ENCODE peak calls at places on chromosomes 11 and 22, in eight cellular contexts. E, S, Y, L, Z, P, W and X are unnamed samples.

GRCh38 chr22:19571207-19571795 is 47.1 kb upstream of the CLDN5 start:
- DNase-seq in E (no peak), S (peak), Y (no peak), L (no peak), Z (no peak), P (no peak), W (no peak), X (no peak)

GRCh38 chr22:19709063-19709769 is 5.1 kb upstream of the SEPTIN5 start:
- DNase-seq in E (peak), S (no peak), Y (no peak), L (no peak), Z (no peak), P (no peak), W (no peak), X (no peak)

GRCh38 chr11:43245471-43245870 is 66.3 kb upstream of the API5 start:
- DNase-seq in E (no peak), S (no peak), Y (no peak), L (no peak), Z (no peak), P (no peak), W (no peak), X (no peak)

GRCh38 chr22:45932066-45932465 is 44.9 kb downstream of the WNT7B start:
- DNase-seq in E (peak), S (no peak), Y (no peak), L (no peak), Z (no peak), P (no peak), W (no peak), X (no peak)

GRCh38 chr22:45101828-45102227 is 61.9 kb upstream of the NUP50 start:
- DNase-seq in E (peak), S (peak), Y (peak), L (peak), Z (no peak), P (no peak), W (peak), X (no peak)

GRCh38 chr11:77416357-77416756 is 57.5 kb downstream of the PAK1 start:
- DNase-seq in E (no peak), S (no peak), Y (no peak), L (no peak), Z (no peak), P (no peak), W (no peak), X (no peak)

GRCh38 chr11:75450826-75451783 is 18.1 kb upstream of the KLHL35 start:
- DNase-seq in E (peak), S (peak), Y (no peak), L (no peak), Z (no peak), P (no peak), W (no peak), X (no peak)

GRCh38 chr22:33300165-33300564 is 242.0 kb upstream of the SYN3 start:
- DNase-seq in E (no peak), S (no peak), Y (no peak), L (no peak), Z (no peak), P (no peak), W (no peak), X (no peak)

GRCh38 chr11:33622231-33622630 is 78.4 kb downstream of the C11orf91 start:
- DNase-seq in E (no peak), S (no peak), Y (no peak), L (no peak), Z (no peak), P (no peak), W (no peak), X (no peak)

GRCh38 chr11:2870460-2870859 is 15.1 kb downstream of the CDKN1C start:
- DNase-seq in E (peak), S (no peak), Y (no peak), L (no peak), Z (no peak), P (no peak), W (no peak), X (no peak)

GRCh38 chr11:3223932-3224729 is 5.5 kb upstream of the MRGPRG start:
- DNase-seq in E (no peak), S (peak), Y (no peak), L (no peak), Z (no peak), P (no peak), W (no peak), X (no peak)

GRCh38 chr11:92140021-92140420 is 84.6 kb upstream of the FAT3 start:
- DNase-seq in E (no peak), S (no peak), Y (no peak), L (no peak), Z (no peak), P (no peak), W (no peak), X (no peak)

GRCh38 chr11:61041755-61042518 is 60.4 kb upstream of the CD5 start:
- DNase-seq in E (no peak), S (no peak), Y (peak), L (no peak), Z (no peak), P (no peak), W (no peak), X (no peak)

GRCh38 chr11:2465201-2466068 is 20.6 kb downstream of the KCNQ1 start:
- DNase-seq in E (no peak), S (no peak), Y (no peak), L (no peak), Z (no peak), P (no peak), W (no peak), X (no peak)

GRCh38 chr11:121524233-121524631 is 71.5 kb upstream of the SORL1-AS1 start:
- DNase-seq in E (no peak), S (no peak), Y (no peak), L (no peak), Z (no peak), P (no peak), W (no peak), X (no peak)

GRCh38 chr22:40400173-40400572 is 29.8 kb downstream of the SGSM3 start:
- DNase-seq in E (peak), S (no peak), Y (no peak), L (no peak), Z (no peak), P (no peak), W (no peak), X (no peak)

GRCh38 chr11:27201454-27202302 is 161.1 kb downstream of the BBOX1 start:
- DNase-seq in E (peak), S (peak), Y (peak), L (peak), Z (no peak), P (peak), W (peak), X (no peak)

GRCh38 chr11:85627332-85627997 is at the start of gene DLG2:
- DNase-seq in E (peak), S (no peak), Y (no peak), L (peak), Z (no peak), P (no peak), W (no peak), X (peak)

GRCh38 chr11:76699461-76700091 is 29.0 kb upstream of the LRRC32 start:
- DNase-seq in E (peak), S (peak), Y (no peak), L (no peak), Z (no peak), P (no peak), W (no peak), X (no peak)

GRCh38 chr11:75503531-75504099 is 22.1 kb downstream of the GDPD5 start:
- DNase-seq in E (no peak), S (no peak), Y (no peak), L (no peak), Z (no peak), P (no peak), W (no peak), X (no peak)

GRCh38 chr22:39003165-39003638 is 10.9 kb upstream of the APOBEC3C start:
- DNase-seq in E (peak), S (peak), Y (peak), L (peak), Z (peak), P (peak), W (peak), X (peak)

GRCh38 chr11:82261367-82261766 is 472.3 kb downstream of the FAM181B start:
- DNase-seq in E (no peak), S (no peak), Y (no peak), L (no peak), Z (no peak), P (no peak), W (no peak), X (no peak)

GRCh38 chr11:114197799-114198500 is 98.2 kb upstream of the NNMT start:
- DNase-seq in E (no peak), S (no peak), Y (peak), L (peak), Z (no peak), P (no peak), W (peak), X (no peak)

GRCh38 chr11:117226388-117227385 is 5.2 kb downstream of the PCSK7 start:
- DNase-seq in E (peak), S (peak), Y (no peak), L (peak), Z (peak), P (no peak), W (peak), X (no peak)

GRCh38 chr22:42670921-42671709 is 21.9 kb upstream of the CYB5R3 start:
- DNase-seq in E (no peak), S (no peak), Y (no peak), L (no peak), Z (no peak), P (no peak), W (no peak), X (no peak)

GRCh38 chr11:44729718-44730117 is 3.0 kb downstream of the TSPAN18 start:
- DNase-seq in E (peak), S (no peak), Y (no peak), L (no peak), Z (no peak), P (no peak), W (no peak), X (no peak)

GRCh38 chr11:11218287-11218986 is 134.6 kb downstream of the CSNK2A3 start:
- DNase-seq in E (no peak), S (no peak), Y (no peak), L (no peak), Z (no peak), P (no peak), W (no peak), X (no peak)

GRCh38 chr11:76856571-76856970 is 4.1 kb upstream of the ACER3 start:
- DNase-seq in E (no peak), S (no peak), Y (no peak), L (no peak), Z (no peak), P (no peak), W (no peak), X (no peak)

GRCh38 chr22:17922925-17923898 is 101.1 kb downstream of the MICAL3 start:
- DNase-seq in E (no peak), S (no peak), Y (peak), L (peak), Z (no peak), P (no peak), W (no peak), X (no peak)

GRCh38 chr11:34997872-34998548 is 81.6 kb downstream of the PDHX start:
- DNase-seq in E (peak), S (no peak), Y (no peak), L (peak), Z (no peak), P (no peak), W (no peak), X (no peak)

GRCh38 chr11:75969626-75970308 is 154.8 kb downstream of the UVRAG start:
- DNase-seq in E (no peak), S (no peak), Y (no peak), L (peak), Z (no peak), P (no peak), W (no peak), X (no peak)

GRCh38 chr11:69752890-69753289 is 22.3 kb downstream of the FGF4 start:
- DNase-seq in E (no peak), S (no peak), Y (no peak), L (no peak), Z (no peak), P (no peak), W (no peak), X (no peak)

GRCh38 chr11:1470681-1471611 is 15.6 kb downstream of the MOB2 start:
- DNase-seq in E (no peak), S (no peak), Y (no peak), L (no peak), Z (no peak), P (no peak), W (no peak), X (no peak)

GRCh38 chr11:57804466-57804865 is 42.9 kb downstream of the CTNND1 start:
- DNase-seq in E (no peak), S (no peak), Y (no peak), L (no peak), Z (no peak), P (no peak), W (no peak), X (no peak)

GRCh38 chr11:64868904-64869570 is 9.4 kb downstream of the EHD1 start:
- DNase-seq in E (no peak), S (no peak), Y (peak), L (peak), Z (no peak), P (no peak), W (no peak), X (no peak)

DNA sequence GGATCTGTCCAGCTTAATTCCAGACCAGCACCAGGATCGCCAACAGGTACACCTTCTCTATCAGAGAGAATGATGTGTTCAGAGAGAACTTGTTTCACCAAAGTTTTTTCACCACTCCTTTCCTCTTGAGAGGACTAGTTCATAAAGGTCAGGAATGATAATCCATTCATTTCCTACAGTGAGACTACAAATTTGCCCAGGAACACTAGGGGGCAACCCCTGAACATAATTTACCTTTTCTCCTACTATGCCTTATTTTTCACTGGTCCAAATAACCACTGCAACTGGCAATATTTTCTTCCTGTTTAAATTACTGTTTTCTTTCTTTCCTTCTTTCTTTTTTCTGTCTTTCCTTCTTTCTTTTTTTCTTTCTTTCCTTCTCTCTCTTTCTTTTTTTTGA is 22.5 kb downstream of the CAVIN3 start:
- DNase-seq in E (no peak), S (no peak), Y (no peak), L (no peak), Z (no peak), P (no peak), W (no peak), X (no peak)
- TF ChIP-seq CTCF in E (peak), S (peak), Y (no peak), L (peak), Z (peak), P (peak), W (no peak), X (no peak)

GRCh38 chr11:40338739-40339138 is 1120.7 kb downstream of the LRRC4C start:
- DNase-seq in E (no peak), S (no peak), Y (no peak), L (peak), Z (no peak), P (no peak), W (no peak), X (no peak)
- TF ChIP-seq CTCF in E (no peak), S (no peak), Y (no peak), L (peak), Z (no peak), P (no peak), W (no peak), X (no peak)

GRCh38 chr22:27409299-27409698 is 392.3 kb downstream of the MN1 start:
- DNase-seq in E (peak), S (no peak), Y (no peak), L (no peak), Z (no peak), P (no peak), W (no peak), X (no peak)

GRCh38 chr22:27408068-27408467 is 393.5 kb downstream of the MN1 start:
- DNase-seq in E (peak), S (no peak), Y (no peak), L (no peak), Z (no peak), P (no peak), W (no peak), X (no peak)

GRCh38 chr22:27406389-27406861 is 395.1 kb downstream of the MN1 start:
- DNase-seq in E (no peak), S (no peak), Y (no peak), L (no peak), Z (no peak), P (no peak), W (no peak), X (no peak)

GRCh38 chr22:27407369-27407985 is 394.1 kb downstream of the MN1 start:
- DNase-seq in E (no peak), S (no peak), Y (no peak), L (no peak), Z (no peak), P (no peak), W (no peak), X (no peak)

DNA sequence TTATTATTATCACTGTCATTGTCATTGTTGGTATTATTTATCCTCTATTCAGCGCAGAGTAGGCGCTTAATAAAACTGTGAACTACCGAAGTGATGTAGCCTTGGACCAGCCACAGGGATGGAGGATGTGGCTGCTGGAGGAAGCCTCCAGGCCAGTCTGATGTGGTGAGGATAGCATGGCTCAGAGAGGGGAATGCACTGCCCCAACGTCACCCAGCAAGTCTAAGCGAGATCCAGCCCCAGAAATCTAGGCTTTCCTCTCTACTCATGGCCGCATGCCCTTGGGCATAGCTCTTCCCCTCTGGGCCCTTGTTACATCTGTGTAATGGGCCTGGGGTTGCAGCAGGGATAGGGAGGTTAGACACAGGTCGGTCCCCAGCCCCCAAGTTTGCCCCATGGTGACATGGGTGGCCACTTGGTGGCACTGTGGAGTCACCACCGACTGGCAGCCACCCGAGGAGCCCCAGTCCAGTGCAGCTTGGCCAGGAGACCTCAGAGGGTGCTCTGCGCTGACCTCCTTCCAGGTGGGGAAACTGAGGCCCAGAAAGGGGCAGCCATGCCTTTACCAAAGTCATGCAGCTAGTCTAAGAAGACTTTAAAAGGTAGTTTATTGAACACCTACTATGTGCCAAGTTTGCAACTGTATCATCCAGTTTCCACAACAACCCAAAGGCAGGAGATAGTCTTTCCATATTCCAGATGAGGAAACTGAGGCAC is 395.7 kb downstream of the MN1 start:
- DNase-seq in E (peak), S (peak), Y (no peak), L (peak), Z (peak), P (peak), W (no peak), X (no peak)
- TF ChIP-seq CTCF in E (peak), S (peak), Y (no peak), L (peak), Z (peak), P (peak), W (peak), X (peak)

GRCh38 chr11:128948583-128948982 is 5.9 kb upstream of the TP53AIP1 start:
- DNase-seq in E (no peak), S (no peak), Y (no peak), L (no peak), Z (no peak), P (no peak), W (no peak), X (no peak)
- TF ChIP-seq CTCF in E (peak), S (no peak), Y (no peak), L (no peak), Z (peak), P (no peak), W (peak), X (no peak)

GRCh38 chr11:72814139-72814830 is at the start of gene ATG16L2:
- DNase-seq in E (peak), S (peak), Y (peak), L (peak), Z (peak), P (peak), W (peak), X (peak)
- TF ChIP-seq CTCF in E (no peak), S (peak), Y (no peak), L (peak), Z (no peak), P (no peak), W (no peak), X (no peak)

GRCh38 chr11:127844843-127845242 is 742.5 kb downstream of the ETS1 start:
- DNase-seq in E (no peak), S (no peak), Y (no peak), L (no peak), Z (no peak), P (no peak), W (no peak), X (no peak)
- TF ChIP-seq CTCF in E (no peak), S (no peak), Y (no peak), L (no peak), Z (no peak), P (no peak), W (no peak), X (no peak)